ENCODE peak calls at places on chromosomes 13 and 19, in seven cellular contexts. U is DND-41, N is brain microvascular endothelial cell, P is MM.1S, F is lung, L is Panc1, E is heart right ventricle. V is an unnamed sample. For H3K36me3, the result is how much of the 10 kb centered on the place peaks cover.

GRCh38 chr13:40477623-40478608 is 188.5 kb downstream of the FOXO1 start:
- DNase-seq in U (no peak), N (peak), P (no peak), F (no peak), L (no peak), E (peak), V (no peak)

GRCh38 chr19:459724-460511 is 915 bp downstream of the SHC2 start:
- DNase-seq in U (no peak), N (no peak), P (no peak), F (peak), L (no peak), E (peak), V (no peak)

GRCh38 chr13:59208405-59209195 is 955.1 kb downstream of the DIAPH3 start:
- DNase-seq in U (no peak), N (no peak), P (no peak), F (no peak), L (no peak), E (no peak), V (no peak)

GRCh38 chr13:79060216-79060615 is 345.8 kb downstream of the RBM26 start:
- DNase-seq in U (no peak), N (no peak), P (no peak), F (no peak), L (no peak), E (no peak), V (no peak)

GRCh38 chr19:19256072-19256969 is 16.8 kb downstream of the TM6SF2 start:
- DNase-seq in U (no peak), N (no peak), P (no peak), F (no peak), L (no peak), E (no peak), V (no peak)

GRCh38 chr19:16476401-16476800 is 4.6 kb upstream of the EPS15L1 start:
- DNase-seq in U (no peak), N (no peak), P (no peak), F (no peak), L (no peak), E (no peak), V (no peak)

GRCh38 chr13:44259045-44260042 is 114.3 kb upstream of the SERP2 start:
- DNase-seq in U (peak), N (peak), P (no peak), F (peak), L (no peak), E (no peak), V (no peak)

GRCh38 chr19:24069907-24070657 is 16.9 kb upstream of the ZNF254 start:
- DNase-seq in U (no peak), N (peak), P (no peak), F (no peak), L (no peak), E (no peak), V (no peak)

GRCh38 chr19:16301999-16302694 is 22.5 kb upstream of the KLF2 start:
- DNase-seq in U (no peak), N (no peak), P (no peak), F (no peak), L (no peak), E (no peak), V (no peak)

GRCh38 chr13:59166174-59166573 is 997.6 kb downstream of the DIAPH3 start:
- DNase-seq in U (no peak), N (peak), P (no peak), F (no peak), L (no peak), E (no peak), V (no peak)

GRCh38 chr13:43263047-43263446 is 239.7 kb downstream of the DNAJC15 start:
- DNase-seq in U (no peak), N (no peak), P (no peak), F (no peak), L (no peak), E (no peak), V (no peak)

GRCh38 chr13:49248433-49249002 is 793 bp downstream of the CDADC1 start:
- DNase-seq in U (no peak), N (peak), P (peak), F (no peak), L (no peak), E (peak), V (no peak)
- TF ChIP-seq CTCF in U (peak), N (peak), P (peak), F (no peak), L (peak), E (no peak), V (no peak)

DNA sequence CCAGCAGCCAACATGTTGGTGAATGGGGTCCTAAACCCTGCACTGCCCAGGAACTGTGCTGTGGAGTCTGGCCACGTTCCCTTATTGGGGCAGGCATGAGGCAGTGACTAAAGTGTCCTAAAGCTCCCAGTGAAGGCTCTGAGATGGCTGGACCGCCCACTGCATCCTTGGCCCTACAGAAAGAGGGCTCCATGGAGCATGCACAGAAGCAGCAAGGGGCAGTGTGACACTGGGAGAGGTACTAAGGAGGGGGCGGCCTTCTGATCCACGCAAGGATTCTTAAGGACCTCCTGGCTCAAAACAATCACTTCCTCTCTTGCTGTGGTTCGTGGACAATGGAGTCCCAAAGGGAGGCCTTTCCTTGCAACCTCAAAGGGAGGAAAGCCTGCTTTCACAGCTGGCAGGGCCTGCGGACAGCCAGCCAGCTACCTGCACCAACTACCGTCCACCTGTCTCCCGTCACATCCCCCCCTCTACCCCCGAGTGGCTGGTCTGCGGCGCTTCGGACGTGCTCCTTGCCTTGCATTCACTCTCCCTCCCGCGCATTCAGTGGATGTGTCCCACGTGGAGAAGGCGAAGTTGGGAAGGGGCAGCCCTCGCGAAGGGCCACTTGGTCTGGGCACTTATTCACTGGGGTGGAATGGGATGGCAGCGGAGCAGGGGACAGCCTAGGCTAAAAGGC is 63.9 kb upstream of the STARD13 start:
- DNase-seq in U (no peak), N (peak), P (no peak), F (no peak), L (no peak), E (peak), V (no peak)
- H3K4me3 ChIP-seq in U (no peak), N (peak), P (no peak), F (peak), L (peak), E (peak), V (no peak)

GRCh38 chr19:51370230-51370629 is 1.4 kb upstream of the CLDND2 start:
- DNase-seq in U (no peak), N (no peak), P (no peak), F (no peak), L (no peak), E (no peak), V (no peak)

GRCh38 chr19:51372649-51373504 is at the start of gene NKG7:
- DNase-seq in U (peak), N (no peak), P (no peak), F (no peak), L (no peak), E (no peak), V (peak)

GRCh38 chr19:51372021-51372648 is 319 bp downstream of the NKG7 start:
- DNase-seq in U (no peak), N (no peak), P (no peak), F (no peak), L (no peak), E (no peak), V (no peak)

GRCh38 chr19:51368366-51369282 is at the start of gene CLDND2:
- DNase-seq in U (no peak), N (no peak), P (no peak), F (no peak), L (no peak), E (no peak), V (peak)

GRCh38 chr19:51371186-51371690 is 1.2 kb downstream of the NKG7 start:
- DNase-seq in U (no peak), N (no peak), P (no peak), F (no peak), L (no peak), E (no peak), V (no peak)
- H3K36me3 ChIP-seq in U (under half), N (under half), P (under half), F (under half), L (under half), E (under half), V (under half)

GRCh38 chr13:90089051-90089450 is 1258.4 kb upstream of the MIR17HG start:
- DNase-seq in U (no peak), N (no peak), P (no peak), F (no peak), L (no peak), E (no peak), V (no peak)

DNA sequence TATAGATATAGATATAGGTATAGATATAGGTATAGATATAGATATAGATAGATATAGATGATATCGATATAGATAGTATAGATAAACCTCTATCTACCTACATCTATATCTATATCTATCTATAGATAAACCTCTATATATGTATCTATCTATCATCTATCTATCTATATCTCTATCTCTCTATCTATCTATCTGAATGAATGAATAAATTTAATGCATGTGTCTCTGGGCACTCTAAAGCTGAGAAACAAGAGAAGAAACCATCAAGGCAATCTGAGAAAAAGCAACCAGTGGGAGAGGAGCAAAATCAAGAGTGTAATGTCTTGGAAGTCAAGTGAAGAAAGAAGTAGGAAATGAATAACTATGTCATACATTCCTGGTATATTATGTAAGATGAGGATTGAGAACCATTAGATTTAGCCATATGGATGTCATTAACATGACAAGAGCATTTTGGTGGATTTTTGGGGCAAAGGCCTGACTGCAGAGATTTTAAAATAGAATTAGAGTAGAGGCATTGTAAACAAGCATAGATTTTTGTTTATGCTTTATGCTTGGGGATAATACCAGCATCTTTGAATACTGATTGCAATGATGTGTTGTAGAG is 1262.7 kb upstream of the MIR17HG start:
- DNase-seq in U (no peak), N (no peak), P (no peak), F (no peak), L (no peak), E (no peak), V (no peak)
- TF ChIP-seq CTCF in U (no peak), N (no peak), P (no peak), F (no peak), L (no peak), E (no peak), V (no peak)